ENCODE peak calls at places on chromosomes 3 and 15, in seven cellular contexts. F is endothelial cell, E is pancreas, Q is dorsolateral prefrontal cortex, Z is GM13977, B is AG10803, N is uterus. D is an unnamed sample.

GRCh38 chr3:88957751-88958452 is 149.5 kb upstream of the EPHA3 start:
- DNase-seq in Q (no peak), N (no peak), Z (no peak), B (peak; percentile 81), F (no peak), E (no peak), D (no peak)

GRCh38 chr3:1421577-1421976 is 328.8 kb downstream of the CNTN6 start:
- DNase-seq in N (no peak), E (no peak), Z (peak; percentile 30), Q (no peak), B (no peak), F (no peak), D (no peak)

GRCh38 chr3:123841476-123842238 is 42.5 kb downstream of the MYLK start:
- DNase-seq in E (no peak), B (no peak), Z (no peak), Q (no peak), N (no peak), F (no peak), D (no peak)

GRCh38 chr3:24088782-24089181 is 143.7 kb downstream of the NR1D2 start:
- DNase-seq in N (no peak), E (no peak), F (no peak), B (peak; percentile 47), Z (peak; percentile 40), Q (no peak), D (no peak)

GRCh38 chr3:193673845-193674244 is 80.8 kb downstream of the OPA1 start:
- DNase-seq in F (peak; percentile 8), Z (no peak), N (no peak), E (no peak), Q (no peak), B (no peak), D (no peak)

GRCh38 chr3:45794177-45794560 is 2.2 kb downstream of the SLC6A20 start:
- DNase-seq in Z (no peak), N (no peak), E (no peak), F (no peak), B (no peak), Q (no peak), D (no peak)

GRCh38 chr3:128001576-128001975 is 50.7 kb upstream of the SEC61A1 start:
- DNase-seq in Q (no peak), E (no peak), B (no peak), N (no peak), Z (no peak), F (no peak), D (no peak)

GRCh38 chr15:39746714-39747276 is 35.8 kb downstream of the FSIP1 start:
- DNase-seq in B (no peak), E (no peak), Q (no peak), N (no peak), F (no peak), Z (no peak), D (no peak)

GRCh38 chr3:43211681-43212080 is 74.7 kb upstream of the SNRK start:
- DNase-seq in F (no peak), E (no peak), Z (no peak), Q (peak; percentile 53), B (no peak), N (no peak), D (no peak)

GRCh38 chr3:69012111-69012835 is 1.2 kb downstream of the EOGT start:
- DNase-seq in E (peak; percentile 82), F (peak; percentile 24), B (peak; percentile 87), N (peak; percentile 48), Z (no peak), Q (peak; percentile 6), D (no peak)

GRCh38 chr15:43266386-43266785 is 342 bp downstream of the TGM5 start:
- DNase-seq in Q (no peak), E (no peak), N (no peak), Z (no peak), B (no peak), F (no peak), D (no peak)

GRCh38 chr15:43266834-43267233 is at the start of gene TGM5:
- DNase-seq in N (no peak), B (no peak), Z (no peak), Q (no peak), E (no peak), F (no peak), D (no peak)

GRCh38 chr15:43270113-43270665 is 3.5 kb upstream of the TGM5 start:
- DNase-seq in N (no peak), F (no peak), Z (no peak), Q (no peak), B (no peak), E (no peak), D (no peak)

GRCh38 chr15:43267439-43267838 is 711 bp upstream of the TGM5 start:
- DNase-seq in B (no peak), F (no peak), Q (no peak), Z (no peak), E (no peak), N (no peak), D (no peak)

DNA sequence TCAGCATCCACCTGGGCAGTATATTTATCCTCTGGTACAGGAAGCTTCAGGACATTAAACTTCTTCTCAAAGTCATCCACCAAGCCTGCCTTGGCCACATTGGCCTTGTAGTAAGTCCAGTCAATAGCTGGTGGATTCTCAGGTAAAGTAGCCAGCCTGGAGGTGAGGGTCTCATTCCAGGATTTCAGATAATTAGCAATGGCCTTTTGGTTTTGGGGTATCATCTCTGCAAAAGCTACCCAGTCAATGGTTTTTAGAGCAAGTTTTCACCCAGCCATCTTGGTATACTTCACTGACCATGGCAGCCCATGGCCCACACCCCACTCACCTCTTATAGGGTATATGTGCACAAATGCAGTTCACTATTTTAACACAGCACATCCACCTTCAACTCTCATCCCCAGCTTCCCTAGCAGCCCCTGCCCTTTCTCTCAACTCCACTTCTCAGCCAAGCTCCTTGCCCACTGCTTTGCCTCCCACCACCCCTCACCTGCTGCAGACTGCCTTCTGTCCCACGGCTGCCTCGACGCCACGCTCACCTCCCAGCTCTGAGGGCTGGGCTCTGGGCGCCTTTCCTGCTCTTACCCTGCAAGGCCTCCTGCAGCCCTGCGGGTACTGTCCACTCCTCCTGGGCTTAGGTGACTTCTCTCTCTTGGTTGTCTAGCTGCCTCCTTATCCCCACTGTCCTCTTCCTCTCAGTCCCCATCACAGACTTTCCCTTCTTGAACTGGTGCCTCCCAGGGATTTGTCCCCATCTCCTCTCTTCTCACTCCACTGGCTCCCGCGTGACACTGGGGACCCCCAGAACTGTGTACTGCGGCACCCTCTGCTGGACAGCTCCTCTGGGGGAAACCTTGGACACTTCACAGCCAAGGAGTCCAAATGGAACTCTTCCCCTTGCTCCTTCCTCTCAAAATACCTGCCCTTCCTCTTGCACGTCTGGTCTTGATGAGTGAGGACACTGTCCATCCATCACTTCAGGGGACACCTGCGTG is 1.7 kb upstream of the TGM5 start:
- DNase-seq in E (no peak), Z (peak; percentile 50), F (peak; percentile 62), N (no peak), Q (no peak), B (peak; percentile 17), D (peak; percentile 72)
- TF ChIP-seq CTCF in E (no peak), Z (peak; percentile 77), F (no peak), N (no peak), Q (no peak), B (peak; percentile 56), D (peak; percentile 58)

GRCh38 chr15:45221967-45222366 is 30.1 kb upstream of the SLC28A2 start:
- DNase-seq in F (no peak), B (no peak), N (no peak), Q (no peak), E (no peak), Z (no peak), D (no peak)

GRCh38 chr15:45221053-45221599 is 30.9 kb upstream of the SLC28A2 start:
- DNase-seq in E (no peak), N (no peak), Q (no peak), F (no peak), B (no peak), Z (no peak), D (no peak)

GRCh38 chr15:45224596-45225217 is 27.3 kb upstream of the SLC28A2 start:
- DNase-seq in Z (no peak), F (no peak), N (no peak), B (no peak), E (no peak), Q (no peak), D (no peak)

GRCh38 chr15:45228931-45229330 is 23.1 kb upstream of the SLC28A2 start:
- DNase-seq in Z (no peak), B (no peak), F (no peak), N (no peak), Q (no peak), E (no peak), D (no peak)

GRCh38 chr15:45225506-45226273 is 26.3 kb upstream of the SLC28A2 start:
- DNase-seq in F (no peak), E (no peak), Z (no peak), B (no peak), Q (no peak), N (no peak), D (peak; percentile 11)
- TF ChIP-seq CTCF in F (no peak), E (no peak), Z (peak; percentile 21), B (no peak), Q (no peak), N (no peak), D (no peak)

DNA sequence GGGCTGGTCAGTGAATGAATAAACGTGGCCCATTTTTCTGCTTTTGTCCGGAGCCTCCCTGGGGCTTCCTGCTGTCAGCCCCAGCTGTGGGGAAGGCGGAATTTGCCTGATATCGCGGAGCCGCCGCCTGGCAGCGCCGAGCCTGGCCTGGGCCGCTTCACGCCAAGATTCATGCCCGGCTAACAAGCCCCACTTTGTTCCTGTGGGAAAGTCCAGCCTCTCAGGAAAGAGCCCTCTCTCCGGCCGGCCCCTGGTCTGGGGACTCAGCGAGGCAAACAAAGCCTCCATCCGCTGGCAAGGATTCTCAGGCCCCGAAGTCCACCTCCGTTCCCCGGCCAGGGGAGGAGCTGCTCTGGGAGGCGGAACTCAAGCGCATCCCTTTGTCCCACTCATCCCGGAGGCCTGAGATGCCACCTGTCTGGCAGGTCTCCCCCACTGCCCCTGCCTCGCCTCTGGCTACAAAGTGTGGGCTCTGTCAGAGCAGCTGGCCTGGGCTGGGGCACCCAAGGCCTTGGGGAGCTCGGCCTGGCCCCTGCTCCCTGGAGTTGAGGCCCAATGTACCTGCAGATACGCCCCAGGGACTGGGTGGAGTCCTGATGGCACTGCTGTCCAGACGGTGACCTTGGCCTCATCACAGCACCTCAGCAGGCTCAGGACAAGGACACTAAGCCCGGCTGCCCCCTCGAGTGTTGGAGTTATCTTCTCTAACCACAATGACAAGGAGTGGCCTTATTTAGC is 51.5 kb upstream of the SLC6A11 start:
- DNase-seq in Z (no peak), E (peak; percentile 34), F (peak; percentile 19), Q (no peak), N (no peak), B (no peak), D (no peak)
- TF ChIP-seq CTCF in Z (no peak), E (no peak), F (no peak), Q (no peak), N (no peak), B (no peak), D (no peak)

DNA sequence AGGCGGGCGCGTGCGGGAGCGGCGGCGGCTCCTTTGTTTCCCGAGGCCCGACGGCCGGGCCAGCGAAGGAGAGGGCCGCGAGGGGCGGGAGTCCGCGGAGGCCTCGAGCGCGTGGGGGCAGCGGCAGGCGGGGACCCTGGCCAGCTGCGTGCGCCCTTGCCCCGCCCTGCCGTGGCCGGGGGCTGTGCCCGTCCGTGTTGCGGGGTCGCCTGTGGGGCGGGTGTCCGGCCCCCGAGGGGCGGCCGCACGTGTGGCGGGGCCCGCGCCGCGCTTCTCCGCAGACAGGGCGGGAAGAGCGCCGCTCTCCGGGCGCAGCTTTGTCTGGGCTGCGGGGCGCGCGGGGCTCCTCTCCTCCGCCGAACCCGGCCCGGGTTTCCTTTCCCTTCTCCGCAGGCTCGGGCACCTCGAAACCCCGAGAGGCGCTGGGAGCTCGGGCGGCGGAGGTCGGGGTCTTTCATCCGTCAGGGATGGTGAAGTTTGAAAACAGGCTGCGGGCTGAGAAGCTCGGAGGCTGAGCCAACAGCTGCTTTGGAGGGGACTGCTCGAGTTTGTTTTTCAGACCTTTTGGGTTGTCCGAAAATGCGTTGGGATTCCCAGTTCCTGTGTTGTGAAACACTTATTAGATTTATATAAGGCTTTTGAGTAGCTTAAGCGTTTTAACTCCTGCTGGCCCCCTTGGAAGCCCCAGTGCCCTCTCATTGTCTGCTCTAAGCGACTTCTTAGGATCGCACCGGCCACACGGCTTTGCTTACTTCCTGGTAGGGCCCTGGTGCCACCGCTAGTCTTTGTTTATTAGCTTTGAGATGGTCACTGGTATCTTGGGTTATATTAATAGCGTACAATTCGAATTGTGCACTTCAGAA is 817 bp downstream of the USP3 start:
- DNase-seq in Q (peak; percentile 54), Z (no peak), B (peak; percentile 62), F (peak; percentile 50), N (peak; percentile 53), E (peak; percentile 80), D (peak; percentile 68)
- TF ChIP-seq CTCF in Q (no peak), Z (peak; percentile 39), B (peak; percentile 34), F (no peak), N (peak; percentile 20), E (no peak), D (no peak)